ENCODE peak calls at places on chromosomes 3 and 15, in nine cellular contexts. P is Jurkat, Clone E6-1; U is stimulated activated CD8-positive, alpha-beta memory T cell treated with anti-CD3 and anti-CD28 coated beads, Interleukin-12 subunit alpha, Interleukin-12 subunit beta, amount 100 ng/mL, for 4 hours; J is T-helper 1 cell; L is aorta; O is SJSA1; X is stimulated activated CD4-positive, alpha-beta T cell treated with anti-CD3 and anti-CD28 coated beads, Interleukin-1b, Interleukin-23, amount 100 ng/mL, for 1 hour; D is left colon; S is HTR-8/SVneo. F is an unnamed sample.

GRCh38 chr3:191385101-191385500 is 54.8 kb upstream of the UTS2B start:
- DNase-seq in P (no peak), U (no peak), J (no peak), L (no peak), O (no peak), X (no peak), D (no peak), S (no peak), F (no peak)

GRCh38 chr3:192571197-192571791 is 156.0 kb downstream of the FGF12 start:
- DNase-seq in P (no peak), U (no peak), J (no peak), L (peak), O (peak), X (no peak), D (peak), S (no peak), F (no peak)

GRCh38 chr3:46711305-46711704 is 6.4 kb downstream of the PRSS50 start:
- DNase-seq in P (no peak), U (no peak), J (no peak), L (peak), O (no peak), X (no peak), D (no peak), S (no peak), F (no peak)

GRCh38 chr3:62793961-62794360 is 81.3 kb downstream of the CADPS start:
- DNase-seq in P (no peak), U (no peak), J (no peak), L (no peak), O (no peak), X (no peak), D (no peak), S (no peak), F (no peak)

GRCh38 chr3:153090973-153091372 is 71.1 kb upstream of the RAP2B start:
- DNase-seq in P (no peak), U (no peak), J (no peak), L (no peak), O (no peak), X (no peak), D (no peak), S (no peak), F (no peak)

GRCh38 chr3:53709856-53710674 is 136.2 kb downstream of the CHDH start:
- DNase-seq in P (peak), U (peak), J (peak), L (peak), O (peak), X (peak), D (peak), S (peak), F (peak)

GRCh38 chr3:27357665-27358258 is 11.4 kb downstream of the NEK10 start:
- DNase-seq in P (peak), U (peak), J (peak), L (no peak), O (peak), X (peak), D (peak), S (peak), F (no peak)

GRCh38 chr15:39472661-39473657 is 107.9 kb upstream of the THBS1 start:
- DNase-seq in P (no peak), U (no peak), J (no peak), L (peak), O (no peak), X (no peak), D (peak), S (no peak), F (no peak)

GRCh38 chr3:122111974-122112373 is 56.8 kb downstream of the CD86 start:
- DNase-seq in P (no peak), U (no peak), J (no peak), L (no peak), O (no peak), X (no peak), D (no peak), S (no peak), F (no peak)

GRCh38 chr3:107142171-107142570 is 235.1 kb upstream of the CCDC54 start:
- DNase-seq in P (no peak), U (no peak), J (no peak), L (no peak), O (no peak), X (no peak), D (no peak), S (no peak), F (no peak)

GRCh38 chr15:69060041-69060481 is 45.6 kb downstream of the NOX5 start:
- DNase-seq in P (no peak), U (no peak), J (no peak), L (no peak), O (no peak), X (no peak), D (peak), S (no peak), F (no peak)

GRCh38 chr15:32028921-32029320 is 1.4 kb upstream of the CHRNA7 start:
- DNase-seq in P (peak), U (no peak), J (no peak), L (no peak), O (no peak), X (no peak), D (no peak), S (no peak), F (no peak)

GRCh38 chr15:88838667-88839066 is 35.4 kb downstream of the ACAN start:
- DNase-seq in P (no peak), U (no peak), J (no peak), L (no peak), O (no peak), X (no peak), D (no peak), S (no peak), F (no peak)

GRCh38 chr15:75067123-75067854 is 43.9 kb downstream of the PPCDC start:
- DNase-seq in P (peak), U (no peak), J (no peak), L (no peak), O (peak), X (no peak), D (no peak), S (no peak), F (no peak)

GRCh38 chr15:76328962-76329361 is 7.6 kb upstream of the ISL2 start:
- DNase-seq in P (no peak), U (no peak), J (no peak), L (no peak), O (no peak), X (no peak), D (no peak), S (no peak), F (no peak)

GRCh38 chr3:138412821-138413531 is 21.4 kb upstream of the ESYT3 start:
- DNase-seq in P (no peak), U (no peak), J (no peak), L (no peak), O (no peak), X (no peak), D (no peak), S (no peak), F (no peak)

GRCh38 chr3:55292360-55292759 is 194.7 kb downstream of the WNT5A start:
- DNase-seq in P (no peak), U (no peak), J (no peak), L (no peak), O (no peak), X (no peak), D (no peak), S (no peak), F (no peak)

GRCh38 chr3:65438612-65439011 is 600.1 kb downstream of the MAGI1 start:
- DNase-seq in P (no peak), U (no peak), J (no peak), L (no peak), O (no peak), X (no peak), D (no peak), S (no peak), F (no peak)

GRCh38 chr3:164539215-164539614 is 539.1 kb downstream of the SI start:
- DNase-seq in P (no peak), U (no peak), J (no peak), L (no peak), O (no peak), X (no peak), D (no peak), S (no peak), F (no peak)

GRCh38 chr3:11499144-11499543 is 144.6 kb downstream of the VGLL4 start:
- DNase-seq in P (no peak), U (no peak), J (no peak), L (no peak), O (peak), X (no peak), D (no peak), S (peak), F (no peak)

GRCh38 chr3:123688241-123688747 is 103.4 kb upstream of the HACD2 start:
- DNase-seq in P (no peak), U (no peak), J (no peak), L (no peak), O (peak), X (no peak), D (no peak), S (peak), F (no peak)

F was measured in T-helper 17 cell.